ENCODE peak calls at places on chromosomes 1 and 21, in four cellular contexts. One of them, this sample, is unnamed.

GRCh38 chr1:32766328-32766972 is 50.7 kb downstream of the YARS1 start:
- DNase-seq in lower lobe of right lung: peak
- DNase-seq in heart right ventricle: no peak
- DNase-seq in psoas muscle: no peak
- DNase-seq in this sample: no peak

GRCh38 chr1:62371375-62371774 is 52.1 kb upstream of the KANK4 start:
- DNase-seq in heart right ventricle: no peak
- DNase-seq in lower lobe of right lung: peak
- DNase-seq in psoas muscle: no peak
- DNase-seq in this sample: no peak

GRCh38 chr1:44616991-44617702 is 57.1 kb downstream of the TMEM53 start:
- DNase-seq in lower lobe of right lung: no peak
- DNase-seq in psoas muscle: no peak
- DNase-seq in heart right ventricle: no peak
- DNase-seq in this sample: no peak

GRCh38 chr1:47938556-47938955 is 58.6 kb downstream of the TRABD2B start:
- DNase-seq in lower lobe of right lung: no peak
- DNase-seq in heart right ventricle: no peak
- DNase-seq in psoas muscle: no peak
- DNase-seq in this sample: no peak

GRCh38 chr1:151513626-151514101 is 2.5 kb downstream of the CGN start:
- DNase-seq in psoas muscle: no peak
- DNase-seq in lower lobe of right lung: peak
- DNase-seq in heart right ventricle: no peak
- DNase-seq in this sample: peak

GRCh38 chr1:18693256-18694098 is 62.8 kb downstream of the PAX7 start:
- DNase-seq in psoas muscle: no peak
- DNase-seq in heart right ventricle: no peak
- DNase-seq in lower lobe of right lung: no peak
- DNase-seq in this sample: no peak

GRCh38 chr21:25790122-25790951 is 55.6 kb downstream of the GABPA start:
- DNase-seq in lower lobe of right lung: no peak
- DNase-seq in heart right ventricle: no peak
- DNase-seq in psoas muscle: no peak
- DNase-seq in this sample: no peak

GRCh38 chr1:93080424-93080823 is 1.3 kb downstream of the MTF2 start:
- DNase-seq in heart right ventricle: no peak
- DNase-seq in psoas muscle: no peak
- DNase-seq in lower lobe of right lung: no peak
- DNase-seq in this sample: peak

GRCh38 chr1:61116421-61116820 is 34.1 kb downstream of the NFIA start:
- DNase-seq in psoas muscle: no peak
- DNase-seq in lower lobe of right lung: no peak
- DNase-seq in heart right ventricle: no peak
- DNase-seq in this sample: no peak

GRCh38 chr21:37412603-37413360 is 46.2 kb downstream of the DYRK1A start:
- DNase-seq in lower lobe of right lung: no peak
- DNase-seq in psoas muscle: no peak
- DNase-seq in heart right ventricle: no peak
- DNase-seq in this sample: no peak

GRCh38 chr1:51850420-51851297 is 27.9 kb downstream of the NRDC start:
- DNase-seq in heart right ventricle: peak
- DNase-seq in lower lobe of right lung: no peak
- DNase-seq in psoas muscle: no peak
- DNase-seq in this sample: no peak

GRCh38 chr1:9653783-9654517 is 2.4 kb downstream of the PIK3CD start:
- DNase-seq in psoas muscle: no peak
- DNase-seq in lower lobe of right lung: no peak
- DNase-seq in heart right ventricle: no peak
- DNase-seq in this sample: no peak

GRCh38 chr1:70487910-70488665 is 77.0 kb downstream of the CTH start:
- DNase-seq in heart right ventricle: no peak
- DNase-seq in psoas muscle: no peak
- DNase-seq in lower lobe of right lung: no peak
- DNase-seq in this sample: peak

GRCh38 chr1:216750031-216750627 is 26.9 kb upstream of the ESRRG start:
- DNase-seq in psoas muscle: no peak
- DNase-seq in heart right ventricle: no peak
- DNase-seq in lower lobe of right lung: no peak
- DNase-seq in this sample: no peak

GRCh38 chr1:110430366-110430765 is 20.6 kb upstream of the PROK1 start:
- DNase-seq in heart right ventricle: no peak
- DNase-seq in psoas muscle: no peak
- DNase-seq in lower lobe of right lung: no peak
- DNase-seq in this sample: no peak

GRCh38 chr1:12549106-12549459 is 68.9 kb downstream of the DHRS3 start:
- DNase-seq in psoas muscle: peak
- DNase-seq in heart right ventricle: peak
- DNase-seq in lower lobe of right lung: peak
- DNase-seq in this sample: no peak

GRCh38 chr1:216670118-216670870 is 52.9 kb downstream of the ESRRG start:
- DNase-seq in lower lobe of right lung: no peak
- DNase-seq in psoas muscle: no peak
- DNase-seq in heart right ventricle: no peak
- DNase-seq in this sample: peak

GRCh38 chr1:155174334-155175280 is 958 bp downstream of the TRIM46 start:
- DNase-seq in lower lobe of right lung: no peak
- DNase-seq in psoas muscle: no peak
- DNase-seq in heart right ventricle: no peak
- DNase-seq in this sample: no peak

GRCh38 chr1:176949033-176949662 is 215.4 kb downstream of the ASTN1 start:
- DNase-seq in lower lobe of right lung: peak
- DNase-seq in heart right ventricle: peak
- DNase-seq in psoas muscle: peak
- DNase-seq in this sample: no peak

DNA sequence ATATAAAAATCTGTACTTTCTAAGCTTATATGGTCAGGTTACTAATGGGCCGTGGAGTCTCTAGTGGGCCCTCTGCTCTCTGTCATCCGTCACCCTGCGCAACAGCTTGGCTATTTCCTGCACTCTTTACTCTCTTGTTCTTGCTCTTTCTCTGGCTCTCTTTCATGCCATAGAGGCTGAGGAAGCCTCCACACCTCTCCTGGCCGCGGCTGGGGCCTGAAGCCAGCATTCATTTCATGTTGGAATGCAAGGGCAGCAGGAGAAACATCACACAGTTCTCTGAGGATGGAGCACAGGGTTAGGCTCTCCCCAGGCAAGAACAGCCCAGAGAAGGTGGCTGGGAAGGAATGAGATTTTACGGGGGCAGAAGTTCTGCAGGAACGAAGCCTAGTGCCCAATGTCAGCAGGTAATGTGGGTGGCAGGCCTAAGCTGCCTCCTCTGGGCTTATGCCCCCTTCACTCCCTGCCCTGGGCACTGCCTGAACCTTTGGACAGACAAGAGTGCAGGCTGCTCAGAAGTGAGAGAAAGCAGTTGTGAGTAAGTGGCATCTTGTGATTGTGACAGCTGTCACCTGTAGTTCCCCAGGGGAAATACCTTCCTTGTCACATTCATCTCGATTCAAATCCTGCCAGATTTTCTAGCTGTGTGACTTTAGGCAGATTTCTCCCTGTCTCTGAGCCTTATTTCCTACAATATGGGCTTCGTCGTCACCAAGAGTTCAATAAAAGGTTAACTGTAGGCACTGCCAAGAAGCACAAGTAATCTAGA is 3.6 kb upstream of the FHAD1 start:
- DNase-seq in heart right ventricle: no peak
- DNase-seq in psoas muscle: no peak
- DNase-seq in lower lobe of right lung: no peak
- DNase-seq in this sample: no peak
- H3K27ac ChIP-seq in heart right ventricle: no peak
- H3K27ac ChIP-seq in psoas muscle: no peak
- H3K27ac ChIP-seq in lower lobe of right lung: no peak
- H3K27ac ChIP-seq in this sample: no peak

GRCh38 chr1:153532769-153533599 is 2.8 kb downstream of the S100A6 start:
- DNase-seq in heart right ventricle: peak
- DNase-seq in lower lobe of right lung: peak
- DNase-seq in psoas muscle: peak
- DNase-seq in this sample: no peak

GRCh38 chr1:153534226-153534932 is 1.4 kb downstream of the S100A6 start:
- DNase-seq in psoas muscle: no peak
- DNase-seq in heart right ventricle: no peak
- DNase-seq in lower lobe of right lung: no peak
- DNase-seq in this sample: no peak

GRCh38 chr1:153533689-153534201 is 2.0 kb downstream of the S100A6 start:
- DNase-seq in lower lobe of right lung: no peak
- DNase-seq in psoas muscle: peak
- DNase-seq in heart right ventricle: no peak
- DNase-seq in this sample: peak

GRCh38 chr1:153531638-153532037 is 4.2 kb downstream of the S100A6 start:
- DNase-seq in psoas muscle: no peak
- DNase-seq in heart right ventricle: no peak
- DNase-seq in lower lobe of right lung: no peak
- DNase-seq in this sample: no peak

DNA sequence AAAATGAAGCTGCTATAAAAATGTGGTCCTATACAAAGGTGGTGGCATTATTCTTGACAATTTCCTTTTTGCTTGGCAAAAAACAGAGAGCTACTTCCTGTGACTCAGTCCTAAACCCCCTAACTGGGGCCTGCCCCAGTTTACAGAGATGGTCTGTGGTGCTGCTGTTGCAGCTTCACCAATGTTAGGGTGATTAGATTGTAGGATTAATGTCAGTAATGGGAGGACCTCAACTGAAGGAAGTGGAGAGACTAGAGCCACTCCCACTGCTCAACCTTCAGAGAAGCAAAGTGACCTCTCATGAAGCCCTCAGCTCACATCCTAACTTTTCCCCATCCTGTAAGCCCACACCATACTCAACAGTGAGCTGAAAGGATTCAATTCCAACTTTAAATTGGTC is 3.6 kb downstream of the S100A6 start:
- DNase-seq in heart right ventricle: no peak
- DNase-seq in lower lobe of right lung: no peak
- DNase-seq in psoas muscle: no peak
- DNase-seq in this sample: no peak
- H3K27ac ChIP-seq in heart right ventricle: no peak
- H3K27ac ChIP-seq in lower lobe of right lung: peak
- H3K27ac ChIP-seq in psoas muscle: no peak
- H3K27ac ChIP-seq in this sample: peak

GRCh38 chr1:235375919-235376600 is 8.8 kb downstream of the TBCE start:
- DNase-seq in psoas muscle: no peak
- DNase-seq in heart right ventricle: no peak
- DNase-seq in lower lobe of right lung: no peak
- DNase-seq in this sample: no peak
- H3K27ac ChIP-seq in psoas muscle: no peak
- H3K27ac ChIP-seq in heart right ventricle: no peak
- H3K27ac ChIP-seq in lower lobe of right lung: no peak
- H3K27ac ChIP-seq in this sample: no peak

DNA sequence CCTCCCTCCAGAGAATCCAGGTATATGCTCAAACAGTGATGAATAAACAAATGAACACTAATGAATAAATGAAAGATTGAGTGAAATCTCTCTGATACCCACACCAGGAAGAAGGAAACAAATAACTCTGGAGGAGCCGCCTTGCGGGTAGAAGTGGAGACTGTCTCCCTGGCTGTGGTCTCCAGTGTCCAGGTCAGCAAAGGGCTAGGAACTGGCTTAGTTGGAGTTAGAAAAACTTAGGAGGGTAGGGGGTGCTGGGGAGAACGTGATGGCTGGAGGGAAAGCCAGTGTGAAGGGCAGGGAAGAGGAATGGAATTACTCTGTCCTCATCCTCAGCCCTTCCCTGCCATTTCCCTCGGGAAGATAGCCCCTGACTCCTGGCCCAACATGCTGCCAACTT is 537 bp downstream of the RHBDL2 start:
- DNase-seq in heart right ventricle: no peak
- DNase-seq in psoas muscle: no peak
- DNase-seq in lower lobe of right lung: no peak
- DNase-seq in this sample: no peak
- H3K27ac ChIP-seq in heart right ventricle: no peak
- H3K27ac ChIP-seq in psoas muscle: no peak
- H3K27ac ChIP-seq in lower lobe of right lung: no peak
- H3K27ac ChIP-seq in this sample: peak

DNA sequence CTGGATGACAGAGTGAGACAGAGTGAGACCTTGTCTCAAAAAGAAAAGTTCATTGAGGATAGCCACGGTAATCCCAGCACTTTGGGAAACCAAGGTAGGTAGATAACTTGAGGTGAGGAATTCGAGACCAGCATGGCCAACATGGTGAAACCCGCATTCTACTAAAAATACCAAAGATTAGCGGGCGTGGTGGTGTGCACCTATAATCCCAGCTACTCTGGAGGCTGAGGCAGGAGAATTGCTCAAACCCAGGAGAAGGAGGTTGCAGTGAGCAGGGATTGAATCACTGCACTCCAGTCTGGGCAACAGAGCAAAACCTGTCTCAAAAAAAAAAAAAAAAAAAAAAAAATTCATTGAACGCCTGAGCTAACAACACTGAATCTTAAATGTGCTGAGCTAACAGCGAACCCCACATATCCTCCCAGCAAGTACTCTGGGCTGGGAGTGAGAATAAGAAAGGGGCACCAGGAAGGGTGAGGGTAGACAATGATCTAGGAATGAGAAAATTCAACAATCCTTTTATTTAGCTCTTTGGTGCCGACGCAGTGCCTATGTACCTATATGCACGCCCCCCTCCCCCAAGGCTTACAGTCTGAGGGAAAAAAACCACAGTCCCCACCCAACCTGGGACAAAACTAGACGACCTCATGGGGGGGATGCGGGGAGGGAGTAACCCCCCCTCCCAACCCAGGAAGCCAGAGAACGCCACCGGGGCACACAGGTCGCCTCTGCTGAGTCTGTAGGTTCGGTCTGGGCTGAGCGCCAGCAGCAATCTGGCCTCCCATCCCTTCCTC is 1.4 kb upstream of the CACNA1S start:
- DNase-seq in psoas muscle: no peak
- DNase-seq in lower lobe of right lung: no peak
- DNase-seq in heart right ventricle: no peak
- DNase-seq in this sample: no peak
- H3K27ac ChIP-seq in psoas muscle: peak
- H3K27ac ChIP-seq in lower lobe of right lung: no peak
- H3K27ac ChIP-seq in heart right ventricle: no peak
- H3K27ac ChIP-seq in this sample: no peak

DNA sequence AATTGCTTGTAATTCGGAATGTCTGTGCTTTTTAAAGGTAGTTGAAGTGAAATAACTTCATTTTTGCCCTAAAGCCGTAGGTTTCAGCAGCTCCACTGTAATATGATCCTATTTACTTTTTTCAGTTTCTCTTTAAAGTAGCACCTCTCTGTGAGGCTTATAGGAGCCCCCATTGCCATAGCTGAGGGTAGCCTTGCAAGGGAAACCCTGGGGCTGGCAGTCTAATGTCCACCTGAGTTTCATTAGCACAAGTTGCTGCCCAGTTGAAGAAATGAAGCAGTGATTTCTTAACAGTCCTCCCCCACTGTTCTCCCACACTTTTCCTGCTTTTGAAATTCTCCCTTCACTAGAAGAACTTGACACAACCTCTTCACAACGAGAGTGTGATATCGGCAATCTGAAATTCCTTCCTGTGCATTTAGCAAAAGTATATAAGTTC is 1.5 kb downstream of the HMCN1 start:
- DNase-seq in lower lobe of right lung: no peak
- DNase-seq in psoas muscle: no peak
- DNase-seq in heart right ventricle: no peak
- DNase-seq in this sample: no peak
- H3K27ac ChIP-seq in lower lobe of right lung: peak
- H3K27ac ChIP-seq in psoas muscle: no peak
- H3K27ac ChIP-seq in heart right ventricle: peak
- H3K27ac ChIP-seq in this sample: no peak

This sample was measured in epithelial cell of prostate.